ENCODE peak calls at places on chromosomes 6 and 20, in five cellular contexts. J is A673, R is NT2/D1, N is PC-3, S is iPS DF 6.9. L is an unnamed sample. For H3K4me1, H3K36me3 and H3K27me3, the result is how much of the 10 kb centered on the place peaks cover.

GRCh38 chr6:72084992-72085569 is 198.7 kb downstream of the RIMS1 start:
- DNase-seq in N (peak), S (no peak), J (peak), R (no peak), L (no peak)

GRCh38 chr20:362271-363254 is 15.7 kb downstream of the NRSN2 start:
- DNase-seq in J (peak), S (no peak), R (no peak), N (peak), L (peak)

GRCh38 chr6:100774681-100775080 is 106.4 kb downstream of the ASCC3 start:
- DNase-seq in R (no peak), N (peak), J (no peak), S (no peak), L (no peak)

GRCh38 chr6:126307859-126308258 is 32.1 kb upstream of the CENPW start:
- DNase-seq in R (no peak), S (no peak), J (peak), N (peak), L (peak)

GRCh38 chr6:157760589-157761330 is 62.3 kb upstream of the SNX9 start:
- DNase-seq in J (no peak), N (peak), R (no peak), S (no peak), L (no peak)

GRCh38 chr6:137341721-137342195 is 122.6 kb upstream of the IFNGR1 start:
- DNase-seq in S (no peak), N (peak), J (peak), R (no peak), L (peak)

GRCh38 chr6:7316658-7317533 is 3.9 kb upstream of the SSR1 start:
- DNase-seq in J (no peak), S (no peak), R (no peak), N (no peak), L (no peak)

GRCh38 chr6:162963861-162964260 is 236.1 kb downstream of the PACRG start:
- DNase-seq in N (no peak), R (no peak), J (no peak), S (no peak), L (no peak)

GRCh38 chr6:155316419-155316818 is 2.1 kb upstream of the TFB1M start:
- DNase-seq in S (no peak), J (no peak), N (no peak), R (no peak), L (no peak)

GRCh38 chr20:62216636-62217566 is 3.2 kb downstream of the HRH3 start:
- DNase-seq in N (no peak), R (no peak), J (no peak), S (no peak), L (no peak)

GRCh38 chr6:136438445-136438844 is 111.8 kb downstream of the MAP7 start:
- DNase-seq in N (no peak), R (no peak), S (no peak), J (no peak), L (no peak)

GRCh38 chr6:57256541-57256940 is 34.4 kb upstream of the RAB23 start:
- DNase-seq in S (no peak), J (no peak), N (no peak), R (no peak), L (no peak)

DNA sequence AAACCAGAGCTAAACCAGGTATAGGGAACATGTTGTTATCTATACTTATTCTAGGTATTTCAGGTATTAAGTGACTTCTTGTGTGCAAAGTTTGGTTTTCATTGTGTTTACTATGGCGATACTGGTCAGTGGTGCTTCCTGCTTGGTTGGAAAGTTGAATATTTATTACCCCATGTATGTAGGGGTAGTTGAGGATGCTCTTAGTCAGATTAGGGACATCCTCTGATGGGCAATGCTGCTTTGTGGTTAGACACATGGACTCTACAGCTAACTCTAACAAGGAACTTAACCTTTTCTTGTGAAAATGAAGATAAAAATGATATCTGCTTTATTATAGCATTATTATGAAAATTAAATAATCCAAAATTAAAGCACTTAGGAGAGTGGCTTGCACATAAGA is 44.1 kb upstream of the ENPP1 start:
- DNase-seq in S (no peak), R (no peak), N (no peak), J (no peak), L (no peak)
- H3K4me1 ChIP-seq in S (under half), R (under half), N (under half), J (half or more), L (under half)

GRCh38 chr6:29603930-29604329 is 19.0 kb downstream of the OR2H2 start:
- DNase-seq in R (no peak), S (no peak), J (no peak), N (no peak), L (peak)
- H3K36me3 ChIP-seq in R (half or more), S (half or more), J (half or more), N (under half), L (under half)

GRCh38 chr20:33281550-33282146 is 1.4 kb upstream of the BPIFB1 start:
- DNase-seq in J (no peak), S (no peak), R (no peak), N (no peak), L (no peak)

GRCh38 chr20:33279261-33279910 is 3.6 kb upstream of the BPIFB1 start:
- DNase-seq in S (no peak), R (no peak), N (no peak), J (no peak), L (peak)

GRCh38 chr20:33280775-33281174 is 2.2 kb upstream of the BPIFB1 start:
- DNase-seq in J (no peak), S (no peak), R (no peak), N (no peak), L (no peak)

GRCh38 chr20:33278700-33279099 is 4.3 kb upstream of the BPIFB1 start:
- DNase-seq in R (no peak), S (no peak), N (no peak), J (no peak), L (no peak)

GRCh38 chr20:33280000-33280680 is 2.9 kb upstream of the BPIFB1 start:
- DNase-seq in S (no peak), N (no peak), J (no peak), R (no peak), L (no peak)
- H3K27me3 ChIP-seq in S (under half), N (under half), J (half or more), R (under half), L (under half)

GRCh38 chr20:24954151-24954550 is 5.1 kb downstream of the CST7 start:
- DNase-seq in N (no peak), S (no peak), R (no peak), J (no peak), L (no peak)
- H3K4me1 ChIP-seq in N (under half), S (under half), R (under half), J (under half), L (under half)

GRCh38 chr20:35059110-35059509 is 33.5 kb downstream of the TRPC4AP start:
- DNase-seq in S (no peak), J (no peak), N (no peak), R (no peak), L (no peak)
- H3K36me3 ChIP-seq in S (under half), J (under half), N (under half), R (under half), L (under half)

DNA sequence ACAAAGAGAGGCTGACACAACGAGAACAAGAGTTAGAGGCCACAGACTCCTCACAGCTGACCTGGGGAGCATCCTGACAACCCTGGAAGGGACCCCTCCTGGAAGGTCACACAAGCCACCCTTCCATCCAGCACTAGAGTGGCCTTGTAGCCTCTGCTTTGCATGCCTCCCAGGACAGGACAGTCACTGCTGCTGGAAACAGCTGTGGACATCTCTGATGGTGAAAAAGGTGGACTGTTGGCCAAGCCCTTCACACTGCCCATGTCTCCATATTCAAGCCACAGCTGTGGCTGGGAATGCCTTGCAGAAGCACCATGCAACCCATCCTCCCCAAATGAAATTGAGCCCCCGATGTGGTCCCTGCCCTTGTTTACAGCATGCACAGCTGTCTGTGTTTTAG is 102.1 kb upstream of the SRSF6 start:
- DNase-seq in J (no peak), R (no peak), S (no peak), N (no peak), L (no peak)
- H3K27me3 ChIP-seq in J (under half), R (under half), S (under half), N (half or more), L (under half)

GRCh38 chr6:15276036-15276435 is 30.2 kb downstream of the JARID2 start:
- DNase-seq in N (no peak), R (no peak), J (peak), S (no peak), L (peak)

GRCh38 chr6:15279047-15279661 is 33.3 kb downstream of the JARID2 start:
- DNase-seq in J (no peak), R (no peak), N (peak), S (no peak), L (no peak)

GRCh38 chr6:15270402-15270801 is 24.5 kb downstream of the JARID2 start:
- DNase-seq in R (no peak), S (no peak), N (no peak), J (no peak), L (no peak)

GRCh38 chr6:15272562-15272961 is 26.7 kb downstream of the JARID2 start:
- DNase-seq in R (no peak), S (no peak), J (no peak), N (no peak), L (no peak)

DNA sequence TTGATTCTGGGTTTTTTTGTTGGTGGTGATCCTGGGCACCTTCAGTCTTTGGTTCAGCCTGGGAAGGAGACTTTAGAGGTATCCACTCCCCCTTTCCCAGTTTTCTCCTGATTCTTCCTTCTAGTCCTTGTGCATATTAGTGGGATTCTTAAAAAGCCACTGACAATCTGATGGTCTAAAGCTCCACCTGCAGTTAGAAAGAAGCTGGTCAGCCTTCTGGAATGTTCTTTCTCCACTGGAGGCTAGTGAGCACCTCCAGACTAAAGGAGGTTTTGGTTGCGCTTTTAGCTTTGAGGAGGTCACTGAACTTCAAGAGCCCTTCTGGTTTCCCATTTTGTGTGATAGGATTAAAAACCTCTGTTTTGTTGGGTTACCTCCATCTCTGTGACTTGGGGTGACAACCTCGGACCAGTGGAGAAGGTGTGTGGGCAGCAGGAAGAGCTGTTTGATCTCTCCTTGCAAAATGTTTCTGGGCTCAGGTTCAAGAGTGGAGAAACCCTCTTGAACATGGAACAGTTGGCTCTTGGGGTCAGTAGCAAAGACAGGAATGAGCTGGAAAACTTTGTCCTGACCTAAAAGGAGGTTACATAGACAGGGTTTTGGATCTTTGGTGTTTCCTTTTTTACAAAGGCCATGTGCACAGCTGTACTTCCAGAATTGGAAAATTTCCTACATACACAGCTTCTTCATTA is 29.0 kb downstream of the JARID2 start:
- DNase-seq in N (no peak), R (no peak), J (no peak), S (no peak), L (no peak)
- H3K4me1 ChIP-seq in N (under half), R (under half), J (under half), S (under half), L (under half)

L was measured in BE2C.